ENCODE peak calls at places on chromosome 16, in six cellular contexts. T is stimulated activated CD4-positive, alpha-beta T cell treated with anti-CD3 and anti-CD28 coated beads, Interleukin-4, amount 100 ng/mL, for 24 hours; A is activated naive CD4-positive, alpha-beta T cell treated with anti-CD3 and anti-CD28 coated beads for 36 hours; R is foreskin keratinocyte; I is mesendoderm; F is caudate nucleus. Y is an unnamed sample.

GRCh38 chr16:3959148-3959547 is 78.6 kb upstream of the CREBBP start:
- DNase-seq in T (no peak), F (no peak), A (no peak), R (no peak), I (no peak), Y (peak; percentile 94)

GRCh38 chr16:11949527-11949926 is 7.7 kb upstream of the NPIPB2 start:
- DNase-seq in T (no peak), R (no peak), I (peak; percentile 79), F (peak; percentile 24), A (peak; percentile 51), Y (peak; percentile 61)

GRCh38 chr16:4506450-4506849 is 30.3 kb downstream of the HMOX2 start:
- DNase-seq in T (peak; percentile 68), I (peak; percentile 88), F (peak; percentile 45), R (no peak), A (peak; percentile 79), Y (peak; percentile 79)

GRCh38 chr16:12206031-12206748 is 229.7 kb downstream of the SNX29 start:
- DNase-seq in T (no peak), F (no peak), R (no peak), I (no peak), A (no peak), Y (no peak)

GRCh38 chr16:57941016-57941656 is 29.8 kb downstream of the CNGB1 start:
- DNase-seq in F (no peak), R (no peak), A (no peak), I (no peak), T (no peak), Y (peak; percentile 17)

GRCh38 chr16:3193221-3194212 is 5.5 kb downstream of the OR1F1 start:
- DNase-seq in I (peak; percentile 40), R (no peak), T (no peak), A (no peak), F (no peak), Y (no peak)

GRCh38 chr16:77822656-77823055 is 34.3 kb downstream of the VAT1L start:
- DNase-seq in A (no peak), T (no peak), R (no peak), I (no peak), F (no peak), Y (no peak)

GRCh38 chr16:56116577-56116964 is 74.7 kb upstream of the GNAO1 start:
- DNase-seq in T (no peak), I (no peak), A (no peak), F (no peak), R (no peak), Y (no peak)

GRCh38 chr16:22189473-22190168 is 16.5 kb upstream of the EEF2K start:
- DNase-seq in T (peak; percentile 89), I (no peak), R (peak; percentile 26), F (no peak), A (peak; percentile 94), Y (peak; percentile 46)